ENCODE peak calls at places on chromosomes 16 and 17, in ten cellular contexts. W is NCI-H1092; H is GM13977; K is activated naive CD4-positive, alpha-beta T cell treated with anti-CD3 and anti-CD28 coated beads, Interleukin-2, amount 10 ng/mL, durations not matched to agents 7 days and 5 days; D is dorsolateral prefrontal cortex; Z is stimulated activated CD8-positive, alpha-beta memory T cell treated with anti-CD3 and anti-CD28 coated beads, Interleukin-12 subunit alpha, Interleukin-12 subunit beta, amount 100 ng/mL, for 4 hours; A is NCI-H1436; I is NT2/D1; X is ACHN; G is RWPE1. L is an unnamed sample.

GRCh38 chr16:49780436-49780835 is 75.5 kb downstream of the ZNF423 start:
- DNase-seq in X (no peak), I (no peak), H (no peak), W (no peak), G (no peak), K (no peak), Z (no peak), A (no peak), D (no peak), L (no peak)

GRCh38 chr16:58025351-58026138 is at the start of gene MMP15:
- DNase-seq in Z (peak; percentile 54), K (peak; percentile 75), H (peak; percentile 87), W (no peak), A (peak; percentile 74), X (peak; percentile 84), G (peak; percentile 68), I (peak; percentile 82), D (peak; percentile 58), L (peak; percentile 49)

GRCh38 chr16:65422934-65423333 is 301.1 kb upstream of the CDH11 start:
- DNase-seq in W (no peak), K (no peak), X (no peak), H (no peak), Z (no peak), G (no peak), D (no peak), I (no peak), A (no peak), L (no peak)

GRCh38 chr16:4032768-4033167 is 83.5 kb downstream of the ADCY9 start:
- DNase-seq in W (no peak), A (peak; percentile 28), H (peak; percentile 34), I (no peak), Z (no peak), X (no peak), G (no peak), D (no peak), K (peak; percentile 39), L (no peak)

GRCh38 chr16:85856054-85856453 is 42.9 kb upstream of the IRF8 start:
- DNase-seq in X (no peak), D (no peak), Z (no peak), G (no peak), I (no peak), H (no peak), W (no peak), A (no peak), K (no peak), L (no peak)

GRCh38 chr16:51697454-51697853 is 546.4 kb upstream of the SALL1 start:
- DNase-seq in Z (no peak), X (no peak), D (no peak), K (no peak), G (no peak), I (no peak), H (no peak), W (no peak), A (no peak), L (no peak)

GRCh38 chr16:56841233-56841632 is 23.8 kb upstream of the SLC12A3 start:
- DNase-seq in W (no peak), I (no peak), X (no peak), G (no peak), A (no peak), D (no peak), K (no peak), H (no peak), Z (no peak), L (no peak)

GRCh38 chr16:63050391-63050790 is 1014.2 kb upstream of the CDH8 start:
- DNase-seq in I (no peak), X (no peak), G (no peak), D (no peak), H (no peak), Z (no peak), W (no peak), K (no peak), A (no peak), L (no peak)

GRCh38 chr17:41792835-41793748 is 6.6 kb upstream of the JUP start:
- DNase-seq in D (no peak), Z (no peak), H (no peak), A (no peak), K (no peak), I (no peak), X (peak; percentile 60), G (peak; percentile 56), W (no peak), L (no peak)

GRCh38 chr17:45150911-45151809 is 2.9 kb downstream of the HEXIM1 start:
- DNase-seq in Z (no peak), G (no peak), D (no peak), W (no peak), X (peak; percentile 22), H (no peak), A (peak; percentile 24), I (no peak), K (no peak), L (no peak)

GRCh38 chr17:82332669-82333278 is 792 bp downstream of the SECTM1 start:
- DNase-seq in D (no peak), A (no peak), X (peak; percentile 50), I (no peak), K (no peak), W (no peak), Z (no peak), G (peak; percentile 64), H (no peak), L (no peak)

GRCh38 chr17:68820825-68821481 is 134.2 kb downstream of the ABCA8 start:
- DNase-seq in Z (no peak), H (no peak), X (no peak), I (no peak), K (no peak), A (no peak), D (no peak), W (no peak), G (no peak), L (no peak)

GRCh38 chr17:22145605-22146178 is 453.4 kb downstream of the KCNJ18 start:
- DNase-seq in G (no peak), D (no peak), Z (no peak), H (no peak), I (no peak), A (no peak), X (no peak), W (no peak), K (no peak), L (no peak)

GRCh38 chr16:76748698-76749097 is 442.3 kb upstream of the MON1B start:
- DNase-seq in G (no peak), D (no peak), W (no peak), I (no peak), H (no peak), X (no peak), Z (no peak), K (no peak), A (no peak), L (no peak)

GRCh38 chr16:51048544-51048943 is 102.5 kb downstream of the SALL1 start:
- DNase-seq in I (peak; percentile 16), K (no peak), H (no peak), W (no peak), Z (no peak), D (no peak), X (peak; percentile 71), G (peak; percentile 7), A (no peak), L (no peak)

GRCh38 chr17:82350182-82351030 is 8.6 kb upstream of the TEX19 start:
- DNase-seq in A (no peak), K (peak; percentile 60), X (no peak), I (no peak), W (no peak), D (no peak), Z (peak; percentile 11), G (no peak), H (peak; percentile 55), L (peak; percentile 20)

GRCh38 chr17:70956731-70957130 is 787.4 kb downstream of the KCNJ2 start:
- DNase-seq in A (no peak), Z (no peak), K (no peak), D (no peak), I (no peak), G (no peak), H (no peak), X (no peak), W (no peak), L (no peak)

L was measured in NCI-H524.